ENCODE peak calls at places on chromosomes 16 and 17, in ten cellular contexts. T is T-helper 9 cell; J is stimulated activated naive B cell treated with anti-CD40 and anti-IgM and Interleukin-4, amounts not matched to agents 10 μg/mL and 1 μg/mL and 100 μg/mL, for 72 hours; F is EL; C is T-helper 2 cell; O is Peyer's patch; K is hypothalamus; X is G401; Q is heart right ventricle; Z is PC-3. S is an unnamed sample.

GRCh38 chr17:3808701-3809100 is 7.7 kb upstream of the ITGAE start:
- DNase-seq in T (no peak), J (no peak), F (peak; percentile 59), C (no peak), O (no peak), K (no peak), X (no peak), Q (no peak), Z (no peak), S (no peak)

GRCh38 chr17:75271955-75272847 is 1.2 kb upstream of the MIF4GD start:
- DNase-seq in T (no peak), J (no peak), F (peak; percentile 63), C (no peak), O (peak; percentile 49), K (no peak), X (peak; percentile 82), Q (peak; percentile 70), Z (peak; percentile 42), S (peak; percentile 89)

GRCh38 chr17:16880121-16880842 is 91.6 kb downstream of the TNFRSF13B start:
- DNase-seq in T (no peak), J (no peak), F (no peak), C (no peak), O (no peak), K (no peak), X (no peak), Q (no peak), Z (no peak), S (no peak)

GRCh38 chr16:8374586-8374985 is 215.7 kb downstream of the TMEM114 start:
- DNase-seq in T (no peak), J (no peak), F (no peak), C (no peak), O (no peak), K (no peak), X (no peak), Q (no peak), Z (no peak), S (peak; percentile 2)

GRCh38 chr17:17122781-17123483 is 80.7 kb downstream of the MPRIP start:
- DNase-seq in T (no peak), J (no peak), F (no peak), C (no peak), O (no peak), K (no peak), X (no peak), Q (no peak), Z (no peak), S (no peak)

GRCh38 chr17:27531469-27531948 is 75.3 kb downstream of the KSR1 start:
- DNase-seq in T (no peak), J (no peak), F (no peak), C (no peak), O (no peak), K (no peak), X (no peak), Q (no peak), Z (no peak), S (no peak)

GRCh38 chr17:10992097-10992496 is 154.2 kb upstream of the PIRT start:
- DNase-seq in T (no peak), J (no peak), F (no peak), C (no peak), O (no peak), K (no peak), X (no peak), Q (peak; percentile 16), Z (no peak), S (no peak)

GRCh38 chr16:13621639-13622038 is 298.3 kb upstream of the ERCC4 start:
- DNase-seq in T (no peak), J (no peak), F (no peak), C (no peak), O (no peak), K (no peak), X (no peak), Q (no peak), Z (no peak), S (no peak)

GRCh38 chr16:49023095-49023494 is 258.5 kb downstream of the CBLN1 start:
- DNase-seq in T (no peak), J (no peak), F (peak; percentile 78), C (no peak), O (no peak), K (no peak), X (peak; percentile 21), Q (no peak), Z (peak; percentile 74), S (peak; percentile 9)

GRCh38 chr17:2040942-2041560 is 771 bp upstream of the OVCA2 start:
- DNase-seq in T (no peak), J (no peak), F (no peak), C (no peak), O (no peak), K (no peak), X (no peak), Q (no peak), Z (no peak), S (no peak)

GRCh38 chr17:35915153-35915969 is 15.2 kb downstream of the RDM1 start:
- DNase-seq in T (no peak), J (no peak), F (no peak), C (no peak), O (no peak), K (no peak), X (no peak), Q (no peak), Z (no peak), S (no peak)

GRCh38 chr16:37511-37910 is 15.9 kb downstream of the POLR3K start:
- DNase-seq in T (no peak), J (no peak), F (no peak), C (no peak), O (no peak), K (no peak), X (no peak), Q (no peak), Z (no peak), S (no peak)

GRCh38 chr16:55842369-55843104 is 9.6 kb upstream of the CES1 start:
- DNase-seq in T (peak; percentile 1), J (no peak), F (peak; percentile 39), C (no peak), O (no peak), K (no peak), X (peak; percentile 67), Q (no peak), Z (peak; percentile 51), S (peak; percentile 63)

GRCh38 chr16:88456356-88457292 is 3.5 kb downstream of the ZFPM1 start:
- DNase-seq in T (peak; percentile 38), J (peak; percentile 81), F (no peak), C (no peak), O (no peak), K (no peak), X (no peak), Q (no peak), Z (no peak), S (no peak)

GRCh38 chr17:68383443-68384321 is 73.6 kb downstream of the WIPI1 start:
- DNase-seq in T (no peak), J (no peak), F (peak; percentile 96), C (no peak), O (no peak), K (no peak), X (no peak), Q (no peak), Z (peak; percentile 37), S (peak; percentile 91)

GRCh38 chr17:81471804-81472456 is 40.7 kb downstream of the ACTG1 start:
- DNase-seq in T (no peak), J (no peak), F (peak; percentile 87), C (no peak), O (no peak), K (peak; percentile 33), X (peak; percentile 89), Q (no peak), Z (no peak), S (peak; percentile 97)

GRCh38 chr17:80743181-80743771 is 198.6 kb downstream of the RPTOR start:
- DNase-seq in T (no peak), J (no peak), F (no peak), C (no peak), O (no peak), K (no peak), X (peak; percentile 82), Q (no peak), Z (no peak), S (peak; percentile 64)

GRCh38 chr16:56423584-56424403 is 1.6 kb downstream of the AMFR start:
- DNase-seq in T (no peak), J (no peak), F (no peak), C (no peak), O (no peak), K (no peak), X (peak; percentile 32), Q (no peak), Z (no peak), S (peak; percentile 21)

GRCh38 chr16:50324345-50324744 is 44.4 kb downstream of the BRD7 start:
- DNase-seq in T (no peak), J (no peak), F (no peak), C (no peak), O (no peak), K (no peak), X (no peak), Q (no peak), Z (no peak), S (no peak)

GRCh38 chr17:19771971-19772630 is 24.0 kb upstream of the ALDH3A1 start:
- DNase-seq in T (no peak), J (no peak), F (no peak), C (no peak), O (no peak), K (no peak), X (no peak), Q (no peak), Z (no peak), S (no peak)

S was measured in GM23248.